ENCODE peak calls at places on chromosome 14, in four cellular contexts. U is RWPE2, K is suprapubic skin, H is thoracic aorta. O is an unnamed sample.
A peak's percentile ranks its signal among the peaks of the same experiment; 100 is the strongest.

GRCh38 chr14:101349108-101349507 is 212.2 kb upstream of the DIO3 start:
- DNase-seq in U (no peak), K (peak; percentile 60), H (no peak), O (no peak)

GRCh38 chr14:73266317-73266716 is 29.0 kb downstream of the PAPLN start:
- DNase-seq in U (no peak), K (no peak), H (no peak), O (no peak)

GRCh38 chr14:51331651-51332367 is 91.8 kb downstream of the TMX1 start:
- DNase-seq in U (no peak), K (no peak), H (no peak), O (no peak)

GRCh38 chr14:58243790-58244555 is 670 bp upstream of the PSMA3 start:
- DNase-seq in U (no peak), K (no peak), H (no peak), O (no peak)

GRCh38 chr14:21990116-21990515 is 316.5 kb upstream of the OR4E1 start:
- DNase-seq in U (no peak), K (no peak), H (no peak), O (no peak)

GRCh38 chr14:103329421-103330347 is 4.4 kb upstream of the EIF5 start:
- DNase-seq in U (no peak), K (no peak), H (no peak), O (no peak)

GRCh38 chr14:62209287-62209899 is 447.2 kb downstream of the SNAPC1 start:
- DNase-seq in U (no peak), K (no peak), H (no peak), O (no peak)

GRCh38 chr14:78714722-78715121 is 544.5 kb downstream of the NRXN3 start:
- DNase-seq in U (no peak), K (no peak), H (no peak), O (no peak)

GRCh38 chr14:100393362-100393761 is 70.2 kb downstream of the SLC25A47 start:
- DNase-seq in U (no peak), K (no peak), H (no peak), O (no peak)

GRCh38 chr14:33566082-33566481 is 384.8 kb downstream of the EGLN3 start:
- DNase-seq in U (no peak), K (no peak), H (no peak), O (no peak)

GRCh38 chr14:70641548-70642312 is at the start of gene TTC9:
- DNase-seq in U (no peak), K (no peak), H (no peak), O (no peak)

GRCh38 chr14:93759781-93760307 is 28.4 kb downstream of the PRIMA1 start:
- DNase-seq in U (no peak), K (no peak), H (peak; percentile 21), O (no peak)

GRCh38 chr14:95149441-95149840 is 7.9 kb downstream of the DICER1 start:
- DNase-seq in U (no peak), K (no peak), H (no peak), O (no peak)

DNA sequence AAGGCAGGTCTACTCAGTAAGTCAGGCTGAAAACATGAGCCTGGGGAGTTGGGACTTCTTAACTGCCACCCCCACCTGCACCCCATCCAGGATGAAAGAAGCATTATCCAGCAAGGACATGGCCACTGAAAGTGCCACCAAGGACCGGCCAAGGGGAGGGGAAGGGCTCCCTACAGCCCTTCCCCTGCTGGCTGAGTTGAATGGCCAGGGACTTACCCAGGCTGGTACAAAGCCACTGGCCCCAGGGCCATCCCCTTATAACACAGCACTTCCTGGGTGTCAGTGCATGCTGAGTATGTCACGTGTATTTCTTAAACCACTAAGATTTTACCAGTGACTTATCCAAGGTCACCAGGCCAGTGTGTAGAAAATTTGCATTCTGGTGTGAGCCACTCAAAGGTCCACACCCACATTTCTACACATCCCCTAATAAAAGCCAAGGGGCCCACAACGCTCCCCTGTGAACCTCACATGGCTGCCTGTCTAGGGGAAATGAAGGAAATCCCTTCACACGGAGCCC is 29.3 kb upstream of the ZFP36L1 start:
- DNase-seq in U (peak; percentile 52), K (no peak), H (no peak), O (no peak)
- H3K27ac ChIP-seq in U (no peak overlapping the region), K (no peak overlapping the region), H (no peak overlapping the region), O (peak overlapping the region; percentile 57)

GRCh38 chr14:99246536-99247083 is 25.4 kb downstream of the BCL11B start:
- DNase-seq in U (no peak), K (no peak), H (no peak), O (peak; percentile 66)

GRCh38 chr14:99242816-99243795 is 28.9 kb downstream of the BCL11B start:
- DNase-seq in U (no peak), K (no peak), H (no peak), O (peak; percentile 81)

GRCh38 chr14:99244960-99245340 is 27.0 kb downstream of the BCL11B start:
- DNase-seq in U (no peak), K (no peak), H (no peak), O (no peak)

GRCh38 chr14:99245541-99246511 is 26.2 kb downstream of the BCL11B start:
- DNase-seq in U (no peak), K (no peak), H (no peak), O (no peak)

GRCh38 chr14:99244299-99244959 is 27.6 kb downstream of the BCL11B start:
- DNase-seq in U (no peak), K (no peak), H (no peak), O (no peak)
- H3K4me1 ChIP-seq in U (peaks cover 20% of the 10 kb centered on the region), K (peaks cover 77% of the 10 kb centered on the region), H (peaks cover 11% of the 10 kb centered on the region), O (peaks cover 91% of the 10 kb centered on the region)

DNA sequence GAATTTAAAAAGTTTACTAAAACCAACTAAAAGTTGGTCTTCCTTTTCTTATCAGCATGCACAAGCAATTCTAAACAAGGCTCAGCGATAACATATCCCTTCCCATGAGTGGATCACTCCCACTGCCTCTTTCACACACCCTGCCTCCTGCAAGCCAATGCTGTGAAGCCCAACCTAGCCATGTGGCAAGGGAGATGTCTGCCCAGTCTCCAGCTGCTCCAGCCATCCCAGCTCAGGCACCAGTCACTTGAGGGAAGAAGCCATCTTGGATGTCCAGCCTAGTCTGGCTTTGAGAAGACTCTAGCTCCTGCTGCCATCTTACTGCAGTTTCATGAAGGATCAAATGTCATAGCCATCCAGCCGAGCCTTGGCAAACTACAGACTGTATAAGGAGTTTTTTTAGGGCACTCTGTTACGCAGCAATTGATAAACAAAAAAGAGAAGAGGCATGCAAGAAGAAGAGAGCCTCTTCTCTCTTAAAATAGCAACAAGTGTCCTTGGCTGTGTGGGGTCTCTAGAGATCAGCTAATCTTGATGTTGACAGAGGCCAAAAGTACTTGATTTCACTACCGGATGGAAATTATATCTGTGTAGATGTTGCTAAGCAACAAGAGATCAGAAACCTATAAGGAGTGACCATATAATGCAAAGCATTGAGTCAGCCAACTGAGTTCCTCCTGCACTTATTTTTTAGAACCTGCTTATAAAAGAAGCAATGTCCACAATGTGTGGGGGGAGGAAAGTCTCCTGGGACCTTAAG is 108.9 kb downstream of the PTCSC3 start:
- DNase-seq in U (no peak), K (no peak), H (no peak), O (no peak)
- H3K27ac ChIP-seq in U (peak overlapping the region; percentile 47), K (no peak overlapping the region), H (no peak overlapping the region), O (no peak overlapping the region)

GRCh38 chr14:104697892-104698583 is 8.6 kb downstream of the INF2 start:
- DNase-seq in U (no peak), K (no peak), H (no peak), O (no peak)
- H3K4me1 ChIP-seq in U (peaks cover 18% of the 10 kb centered on the region), K (peaks cover 72% of the 10 kb centered on the region), H (peaks cover 76% of the 10 kb centered on the region), O (peaks cover 34% of the 10 kb centered on the region)

GRCh38 chr14:91323671-91324605 is 79.4 kb upstream of the GPR68 start:
- DNase-seq in U (no peak), K (peak; percentile 94), H (peak; percentile 51), O (peak; percentile 90)
- H3K27ac ChIP-seq in U (no peak overlapping the region), K (peak overlapping the region; percentile 69), H (peak overlapping the region; percentile 58), O (peak overlapping the region; percentile 90)

GRCh38 chr14:55607386-55607785 is 27.4 kb downstream of the KTN1 start:
- DNase-seq in U (no peak), K (no peak), H (no peak), O (no peak)
- H3K4me1 ChIP-seq in U (peaks cover 50% of the 10 kb centered on the region), K (peaks cover 17% of the 10 kb centered on the region), H (peaks cover 60% of the 10 kb centered on the region), O (peaks cover 12% of the 10 kb centered on the region)